ENCODE peak calls at places on chromosomes 13 and 19, in eight cellular contexts. One of them, this sample, is unnamed.

GRCh38 chr13:73934215-73934623 is 200.0 kb downstream of the KLF12 start:
- DNase-seq in heart left ventricle: no peak
- DNase-seq in gastrocnemius medialis: no peak
- DNase-seq in ovary: no peak
- DNase-seq in brain microvascular endothelial cell: no peak
- DNase-seq in CD8-positive, alpha-beta memory T cell: no peak
- DNase-seq in uterus: no peak
- DNase-seq in Karpas-422: no peak
- DNase-seq in this sample: no peak

GRCh38 chr19:5317321-5317720 is 23.3 kb downstream of the PTPRS start:
- DNase-seq in heart left ventricle: no peak
- DNase-seq in gastrocnemius medialis: no peak
- DNase-seq in ovary: no peak
- DNase-seq in brain microvascular endothelial cell: no peak
- DNase-seq in CD8-positive, alpha-beta memory T cell: no peak
- DNase-seq in uterus: no peak
- DNase-seq in Karpas-422: no peak
- DNase-seq in this sample: no peak

GRCh38 chr19:40756502-40757110 is 5.6 kb downstream of the SNRPA start:
- DNase-seq in heart left ventricle: no peak
- DNase-seq in gastrocnemius medialis: no peak
- DNase-seq in ovary: no peak
- DNase-seq in brain microvascular endothelial cell: no peak
- DNase-seq in CD8-positive, alpha-beta memory T cell: peak; percentile 58
- DNase-seq in uterus: no peak
- DNase-seq in Karpas-422: no peak
- DNase-seq in this sample: no peak

GRCh38 chr19:33251526-33252090 is 26.0 kb upstream of the SLC7A10 start:
- DNase-seq in heart left ventricle: peak; percentile 32
- DNase-seq in gastrocnemius medialis: no peak
- DNase-seq in ovary: no peak
- DNase-seq in brain microvascular endothelial cell: no peak
- DNase-seq in CD8-positive, alpha-beta memory T cell: no peak
- DNase-seq in uterus: no peak
- DNase-seq in Karpas-422: no peak
- DNase-seq in this sample: no peak

GRCh38 chr19:30444253-30444671 is 72.1 kb downstream of the ZNF536 start:
- DNase-seq in heart left ventricle: no peak
- DNase-seq in gastrocnemius medialis: no peak
- DNase-seq in ovary: no peak
- DNase-seq in brain microvascular endothelial cell: no peak
- DNase-seq in CD8-positive, alpha-beta memory T cell: no peak
- DNase-seq in uterus: no peak
- DNase-seq in Karpas-422: no peak
- DNase-seq in this sample: no peak

GRCh38 chr19:30695171-30695875 is 323.1 kb downstream of the ZNF536 start:
- DNase-seq in heart left ventricle: no peak
- DNase-seq in gastrocnemius medialis: no peak
- DNase-seq in ovary: no peak
- DNase-seq in brain microvascular endothelial cell: no peak
- DNase-seq in CD8-positive, alpha-beta memory T cell: no peak
- DNase-seq in uterus: no peak
- DNase-seq in Karpas-422: peak; percentile 59
- DNase-seq in this sample: no peak

GRCh38 chr19:290539-291521 is at the start of gene PLPP2:
- DNase-seq in heart left ventricle: peak; percentile 63
- DNase-seq in gastrocnemius medialis: no peak
- DNase-seq in ovary: no peak
- DNase-seq in brain microvascular endothelial cell: no peak
- DNase-seq in CD8-positive, alpha-beta memory T cell: no peak
- DNase-seq in uterus: peak; percentile 57
- DNase-seq in Karpas-422: no peak
- DNase-seq in this sample: no peak

GRCh38 chr19:17926044-17926443 is 6.8 kb upstream of the CCDC124 start:
- DNase-seq in heart left ventricle: no peak
- DNase-seq in gastrocnemius medialis: no peak
- DNase-seq in ovary: no peak
- DNase-seq in brain microvascular endothelial cell: no peak
- DNase-seq in CD8-positive, alpha-beta memory T cell: no peak
- DNase-seq in uterus: no peak
- DNase-seq in Karpas-422: peak; percentile 29
- DNase-seq in this sample: no peak

GRCh38 chr19:57802269-57802668 is 12.4 kb downstream of the ZNF552 start:
- DNase-seq in heart left ventricle: no peak
- DNase-seq in gastrocnemius medialis: no peak
- DNase-seq in ovary: no peak
- DNase-seq in brain microvascular endothelial cell: no peak
- DNase-seq in CD8-positive, alpha-beta memory T cell: no peak
- DNase-seq in uterus: no peak
- DNase-seq in Karpas-422: peak; percentile 86
- DNase-seq in this sample: no peak

GRCh38 chr19:40597329-40597838 is 3.8 kb upstream of the LTBP4 start:
- DNase-seq in heart left ventricle: no peak
- DNase-seq in gastrocnemius medialis: no peak
- DNase-seq in ovary: no peak
- DNase-seq in brain microvascular endothelial cell: no peak
- DNase-seq in CD8-positive, alpha-beta memory T cell: peak; percentile 36
- DNase-seq in uterus: no peak
- DNase-seq in Karpas-422: no peak
- DNase-seq in this sample: no peak

GRCh38 chr19:4742717-4743646 is 19.3 kb upstream of the DPP9 start:
- DNase-seq in heart left ventricle: no peak
- DNase-seq in gastrocnemius medialis: no peak
- DNase-seq in ovary: no peak
- DNase-seq in brain microvascular endothelial cell: no peak
- DNase-seq in CD8-positive, alpha-beta memory T cell: no peak
- DNase-seq in uterus: no peak
- DNase-seq in Karpas-422: no peak
- DNase-seq in this sample: no peak

GRCh38 chr19:457636-458035 is 3.2 kb downstream of the SHC2 start:
- DNase-seq in heart left ventricle: no peak
- DNase-seq in gastrocnemius medialis: no peak
- DNase-seq in ovary: no peak
- DNase-seq in brain microvascular endothelial cell: no peak
- DNase-seq in CD8-positive, alpha-beta memory T cell: no peak
- DNase-seq in uterus: no peak
- DNase-seq in Karpas-422: no peak
- DNase-seq in this sample: no peak

GRCh38 chr13:47004552-47004951 is 107.7 kb upstream of the HTR2A start:
- DNase-seq in heart left ventricle: no peak
- DNase-seq in gastrocnemius medialis: no peak
- DNase-seq in ovary: no peak
- DNase-seq in brain microvascular endothelial cell: no peak
- DNase-seq in CD8-positive, alpha-beta memory T cell: no peak
- DNase-seq in uterus: no peak
- DNase-seq in Karpas-422: no peak
- DNase-seq in this sample: no peak

GRCh38 chr19:13839938-13840750 is 36.8 kb upstream of the NANOS3 start:
- DNase-seq in heart left ventricle: peak; percentile 85
- DNase-seq in gastrocnemius medialis: no peak
- DNase-seq in ovary: no peak
- DNase-seq in brain microvascular endothelial cell: no peak
- DNase-seq in CD8-positive, alpha-beta memory T cell: peak; percentile 77
- DNase-seq in uterus: peak; percentile 62
- DNase-seq in Karpas-422: peak; percentile 39
- DNase-seq in this sample: peak; percentile 65

GRCh38 chr13:49303533-49304252 is 56.0 kb downstream of the CDADC1 start:
- DNase-seq in heart left ventricle: peak; percentile 62
- DNase-seq in gastrocnemius medialis: no peak
- DNase-seq in ovary: peak; percentile 52
- DNase-seq in brain microvascular endothelial cell: no peak
- DNase-seq in CD8-positive, alpha-beta memory T cell: no peak
- DNase-seq in uterus: no peak
- DNase-seq in Karpas-422: no peak
- DNase-seq in this sample: no peak

GRCh38 chr19:4295972-4296771 is 6.0 kb downstream of the TMIGD2 start:
- DNase-seq in heart left ventricle: no peak
- DNase-seq in gastrocnemius medialis: no peak
- DNase-seq in ovary: no peak
- DNase-seq in brain microvascular endothelial cell: no peak
- DNase-seq in CD8-positive, alpha-beta memory T cell: no peak
- DNase-seq in uterus: no peak
- DNase-seq in Karpas-422: peak; percentile 76
- DNase-seq in this sample: no peak

GRCh38 chr19:47411101-47411500 is 8.2 kb downstream of the MEIS3 start:
- DNase-seq in heart left ventricle: no peak
- DNase-seq in gastrocnemius medialis: no peak
- DNase-seq in ovary: no peak
- DNase-seq in brain microvascular endothelial cell: no peak
- DNase-seq in CD8-positive, alpha-beta memory T cell: no peak
- DNase-seq in uterus: no peak
- DNase-seq in Karpas-422: no peak
- DNase-seq in this sample: no peak

GRCh38 chr19:48213959-48214358 is 41.8 kb downstream of the CARD8 start:
- DNase-seq in heart left ventricle: no peak
- DNase-seq in gastrocnemius medialis: no peak
- DNase-seq in ovary: no peak
- DNase-seq in brain microvascular endothelial cell: peak; percentile 27
- DNase-seq in CD8-positive, alpha-beta memory T cell: no peak
- DNase-seq in uterus: no peak
- DNase-seq in Karpas-422: no peak
- DNase-seq in this sample: no peak

GRCh38 chr19:35479278-35479677 is 11.0 kb downstream of the KRTDAP start:
- DNase-seq in heart left ventricle: no peak
- DNase-seq in gastrocnemius medialis: no peak
- DNase-seq in ovary: no peak
- DNase-seq in brain microvascular endothelial cell: no peak
- DNase-seq in CD8-positive, alpha-beta memory T cell: no peak
- DNase-seq in uterus: no peak
- DNase-seq in Karpas-422: no peak
- DNase-seq in this sample: no peak

DNA sequence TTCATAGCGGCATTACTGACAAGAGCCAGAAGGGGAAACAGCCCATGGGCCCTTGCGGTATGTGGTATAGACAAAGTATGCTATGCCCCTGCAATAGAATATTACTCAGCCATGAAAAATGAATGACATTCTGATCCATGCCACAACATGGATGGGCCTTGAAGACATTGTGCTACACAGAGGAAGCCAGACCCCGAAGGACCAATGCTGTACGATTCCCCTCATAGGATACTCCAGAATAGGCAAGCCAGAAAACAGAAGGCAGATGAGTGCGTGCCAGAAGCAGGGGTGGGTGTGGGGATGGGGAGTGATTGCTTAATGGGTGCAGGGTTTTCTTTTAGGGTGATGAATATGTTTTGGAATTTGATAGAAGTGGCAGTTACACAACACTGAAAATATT is 342.0 kb downstream of the TEX29 start:
- DNase-seq in heart left ventricle: no peak
- DNase-seq in gastrocnemius medialis: no peak
- DNase-seq in ovary: no peak
- DNase-seq in brain microvascular endothelial cell: no peak
- DNase-seq in CD8-positive, alpha-beta memory T cell: no peak
- DNase-seq in uterus: peak; percentile 19
- DNase-seq in Karpas-422: no peak
- DNase-seq in this sample: peak; percentile 30
- H3K27me3 ChIP-seq in heart left ventricle: no peaks in the 10 kb centered on the region
- H3K27me3 ChIP-seq in gastrocnemius medialis: no peaks in the 10 kb centered on the region
- H3K27me3 ChIP-seq in ovary: no peaks in the 10 kb centered on the region
- H3K27me3 ChIP-seq in brain microvascular endothelial cell: no peaks in the 10 kb centered on the region
- H3K27me3 ChIP-seq in CD8-positive, alpha-beta memory T cell: no peaks in the 10 kb centered on the region
- H3K27me3 ChIP-seq in uterus: no peaks in the 10 kb centered on the region
- H3K27me3 ChIP-seq in Karpas-422: no peaks in the 10 kb centered on the region
- H3K27me3 ChIP-seq in this sample: peaks cover 71% of the 10 kb centered on the region

GRCh38 chr13:39378293-39378692 is 224.7 kb downstream of the LHFPL6 start:
- DNase-seq in heart left ventricle: no peak
- DNase-seq in gastrocnemius medialis: no peak
- DNase-seq in ovary: no peak
- DNase-seq in brain microvascular endothelial cell: no peak
- DNase-seq in CD8-positive, alpha-beta memory T cell: no peak
- DNase-seq in uterus: no peak
- DNase-seq in Karpas-422: no peak
- DNase-seq in this sample: no peak

GRCh38 chr13:39379667-39380655 is 223.0 kb downstream of the LHFPL6 start:
- DNase-seq in heart left ventricle: no peak
- DNase-seq in gastrocnemius medialis: no peak
- DNase-seq in ovary: no peak
- DNase-seq in brain microvascular endothelial cell: no peak
- DNase-seq in CD8-positive, alpha-beta memory T cell: no peak
- DNase-seq in uterus: no peak
- DNase-seq in Karpas-422: no peak
- DNase-seq in this sample: no peak

GRCh38 chr13:39377699-39378098 is 225.3 kb downstream of the LHFPL6 start:
- DNase-seq in heart left ventricle: no peak
- DNase-seq in gastrocnemius medialis: no peak
- DNase-seq in ovary: no peak
- DNase-seq in brain microvascular endothelial cell: no peak
- DNase-seq in CD8-positive, alpha-beta memory T cell: no peak
- DNase-seq in uterus: no peak
- DNase-seq in Karpas-422: no peak
- DNase-seq in this sample: no peak

GRCh38 chr13:39381456-39381855 is 221.5 kb downstream of the LHFPL6 start:
- DNase-seq in heart left ventricle: no peak
- DNase-seq in gastrocnemius medialis: no peak
- DNase-seq in ovary: no peak
- DNase-seq in brain microvascular endothelial cell: no peak
- DNase-seq in CD8-positive, alpha-beta memory T cell: no peak
- DNase-seq in uterus: no peak
- DNase-seq in Karpas-422: no peak
- DNase-seq in this sample: no peak

GRCh38 chr13:39379118-39379517 is 223.9 kb downstream of the LHFPL6 start:
- DNase-seq in heart left ventricle: no peak
- DNase-seq in gastrocnemius medialis: no peak
- DNase-seq in ovary: no peak
- DNase-seq in brain microvascular endothelial cell: no peak
- DNase-seq in CD8-positive, alpha-beta memory T cell: no peak
- DNase-seq in uterus: no peak
- DNase-seq in Karpas-422: no peak
- DNase-seq in this sample: no peak
- H3K27me3 ChIP-seq in heart left ventricle: no peaks in the 10 kb centered on the region
- H3K27me3 ChIP-seq in gastrocnemius medialis: no peaks in the 10 kb centered on the region
- H3K27me3 ChIP-seq in ovary: no peaks in the 10 kb centered on the region
- H3K27me3 ChIP-seq in brain microvascular endothelial cell: no peaks in the 10 kb centered on the region
- H3K27me3 ChIP-seq in CD8-positive, alpha-beta memory T cell: no peaks in the 10 kb centered on the region
- H3K27me3 ChIP-seq in uterus: no peaks in the 10 kb centered on the region
- H3K27me3 ChIP-seq in Karpas-422: no peaks in the 10 kb centered on the region
- H3K27me3 ChIP-seq in this sample: no peaks in the 10 kb centered on the region

DNA sequence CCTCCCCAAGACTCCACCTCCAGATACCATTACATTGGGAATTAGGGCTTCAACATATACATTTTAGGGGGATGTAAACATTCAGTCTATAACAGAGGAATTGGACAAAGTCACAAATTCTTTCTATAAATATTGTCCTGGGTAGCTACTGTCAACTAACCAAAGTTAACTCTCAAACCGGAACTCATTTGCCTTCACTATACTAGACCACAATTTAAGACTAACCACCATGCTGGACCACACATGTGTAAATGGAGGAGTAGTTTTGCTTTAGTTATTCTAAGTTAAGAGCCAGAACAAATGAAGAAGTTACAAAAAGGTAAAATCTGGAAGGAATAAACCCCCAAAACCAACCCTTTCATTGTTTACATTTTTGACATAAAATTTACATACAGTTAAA is 222.8 kb downstream of the NDFIP2 start:
- DNase-seq in heart left ventricle: no peak
- DNase-seq in gastrocnemius medialis: no peak
- DNase-seq in ovary: no peak
- DNase-seq in brain microvascular endothelial cell: no peak
- DNase-seq in CD8-positive, alpha-beta memory T cell: no peak
- DNase-seq in uterus: no peak
- DNase-seq in Karpas-422: no peak
- DNase-seq in this sample: no peak
- H3K27me3 ChIP-seq in heart left ventricle: no peaks in the 10 kb centered on the region
- H3K27me3 ChIP-seq in gastrocnemius medialis: no peaks in the 10 kb centered on the region
- H3K27me3 ChIP-seq in ovary: no peaks in the 10 kb centered on the region
- H3K27me3 ChIP-seq in brain microvascular endothelial cell: no peaks in the 10 kb centered on the region
- H3K27me3 ChIP-seq in CD8-positive, alpha-beta memory T cell: no peaks in the 10 kb centered on the region
- H3K27me3 ChIP-seq in uterus: no peaks in the 10 kb centered on the region
- H3K27me3 ChIP-seq in Karpas-422: no peaks in the 10 kb centered on the region
- H3K27me3 ChIP-seq in this sample: no peaks in the 10 kb centered on the region

GRCh38 chr13:21673592-21674270 is 2.9 kb downstream of the FGF9 start:
- DNase-seq in heart left ventricle: peak; percentile 67
- DNase-seq in gastrocnemius medialis: no peak
- DNase-seq in ovary: no peak
- DNase-seq in brain microvascular endothelial cell: no peak
- DNase-seq in CD8-positive, alpha-beta memory T cell: peak; percentile 63
- DNase-seq in uterus: no peak
- DNase-seq in Karpas-422: peak; percentile 75
- DNase-seq in this sample: peak; percentile 46
- H3K27me3 ChIP-seq in heart left ventricle: peaks cover 82% of the 10 kb centered on the region
- H3K27me3 ChIP-seq in gastrocnemius medialis: peaks cover 11% of the 10 kb centered on the region
- H3K27me3 ChIP-seq in ovary: no peaks in the 10 kb centered on the region
- H3K27me3 ChIP-seq in brain microvascular endothelial cell: peaks cover 54% of the 10 kb centered on the region
- H3K27me3 ChIP-seq in CD8-positive, alpha-beta memory T cell: peaks cover 25% of the 10 kb centered on the region
- H3K27me3 ChIP-seq in uterus: no peaks in the 10 kb centered on the region
- H3K27me3 ChIP-seq in Karpas-422: no peaks in the 10 kb centered on the region
- H3K27me3 ChIP-seq in this sample: peaks cover 80% of the 10 kb centered on the region